ENCODE peak calls at places on chromosome 17, in ten cellular contexts. C is endothelial cell of umbilical vein, G is PC-9, K is IMR-90, A is HCT116, X is fibroblast of lung, B is mesenchymal stem cell, E is neural progenitor cell, P is A549, V is PC-3. H is an unnamed sample.

GRCh38 chr17:18035704-18036103 is 3.3 kb downstream of the ATPAF2 start:
- DNase-seq in C (no peak), G (no peak), K (no peak), A (no peak), X (no peak), B (no peak), E (no peak), P (no peak), V (no peak), H (no peak)

GRCh38 chr17:47695664-47696376 is 1.9 kb downstream of the TBKBP1 start:
- DNase-seq in C (no peak), G (no peak), K (no peak), A (no peak), X (no peak), B (no peak), E (no peak), P (no peak), V (no peak), H (no peak)

GRCh38 chr17:55086635-55087058 is 118.1 kb downstream of the STXBP4 start:
- DNase-seq in C (peak), G (peak), K (peak), A (peak), X (peak), B (peak), E (no peak), P (peak), V (peak), H (no peak)

GRCh38 chr17:6259899-6260298 is 175.0 kb downstream of the AIPL1 start:
- DNase-seq in C (no peak), G (no peak), K (no peak), A (no peak), X (no peak), B (no peak), E (no peak), P (no peak), V (no peak), H (no peak)

GRCh38 chr17:13420294-13421277 is 181.1 kb downstream of the HS3ST3A1 start:
- DNase-seq in C (no peak), G (peak), K (peak), A (no peak), X (peak), B (peak), E (no peak), P (peak), V (peak), H (no peak)

GRCh38 chr17:28623696-28624095 is 9.7 kb upstream of the RSKR start:
- DNase-seq in C (no peak), G (no peak), K (no peak), A (no peak), X (no peak), B (no peak), E (no peak), P (no peak), V (no peak), H (no peak)

GRCh38 chr17:28861393-28862203 is 6.8 kb downstream of the ERAL1 start:
- DNase-seq in C (no peak), G (no peak), K (no peak), A (no peak), X (no peak), B (no peak), E (no peak), P (no peak), V (no peak), H (no peak)

GRCh38 chr17:56661906-56662305 is 68.4 kb downstream of the NOG start:
- DNase-seq in C (no peak), G (no peak), K (no peak), A (peak), X (no peak), B (no peak), E (peak), P (peak), V (no peak), H (peak)

GRCh38 chr17:68461122-68461539 is 3.8 kb upstream of the WIPI1 start:
- DNase-seq in C (no peak), G (no peak), K (no peak), A (no peak), X (peak), B (no peak), E (no peak), P (no peak), V (no peak), H (peak)

GRCh38 chr17:27049104-27049784 is 244.7 kb upstream of the WSB1 start:
- DNase-seq in C (no peak), G (no peak), K (no peak), A (no peak), X (no peak), B (no peak), E (no peak), P (no peak), V (peak), H (no peak)

GRCh38 chr17:60604686-60605334 is 4.8 kb downstream of the PPM1D start:
- DNase-seq in C (peak), G (peak), K (peak), A (peak), X (peak), B (peak), E (no peak), P (no peak), V (peak), H (no peak)

GRCh38 chr17:61793565-61793964 is 69.8 kb downstream of the BRIP1 start:
- DNase-seq in C (no peak), G (no peak), K (no peak), A (no peak), X (no peak), B (no peak), E (no peak), P (no peak), V (no peak), H (no peak)

GRCh38 chr17:7293131-7293557 is 1.3 kb downstream of the YBX2 start:
- DNase-seq in C (no peak), G (peak), K (no peak), A (no peak), X (no peak), B (no peak), E (no peak), P (no peak), V (no peak), H (no peak)

GRCh38 chr17:8056232-8056975 is 17.5 kb downstream of the ALOX15B start:
- DNase-seq in C (peak), G (peak), K (peak), A (no peak), X (peak), B (peak), E (no peak), P (no peak), V (peak), H (no peak)

GRCh38 chr17:64056269-64057005 is 36.0 kb upstream of the ICAM2 start:
- DNase-seq in C (no peak), G (peak), K (no peak), A (no peak), X (no peak), B (no peak), E (no peak), P (no peak), V (peak), H (peak)

GRCh38 chr17:64223283-64223682 is 39.8 kb downstream of the TEX2 start:
- DNase-seq in C (no peak), G (no peak), K (no peak), A (no peak), X (no peak), B (no peak), E (no peak), P (no peak), V (no peak), H (no peak)

GRCh38 chr17:63434951-63435571 is 11.0 kb downstream of the CYB561 start:
- DNase-seq in C (peak), G (peak), K (peak), A (peak), X (peak), B (no peak), E (no peak), P (peak), V (peak), H (peak)

GRCh38 chr17:36931096-36931696 is 6.1 kb upstream of the LHX1 start:
- DNase-seq in C (no peak), G (no peak), K (no peak), A (no peak), X (no peak), B (no peak), E (no peak), P (no peak), V (no peak), H (no peak)

GRCh38 chr17:49977463-49978389 is 8.7 kb downstream of the DLX4 start:
- DNase-seq in C (no peak), G (no peak), K (no peak), A (no peak), X (no peak), B (no peak), E (no peak), P (no peak), V (no peak), H (no peak)

GRCh38 chr17:50269477-50270429 is 4.5 kb upstream of the TMEM92 start:
- DNase-seq in C (peak), G (peak), K (peak), A (peak), X (peak), B (peak), E (peak), P (peak), V (peak), H (peak)

GRCh38 chr17:61331886-61332285 is 67.8 kb upstream of the TBX2 start:
- DNase-seq in C (no peak), G (no peak), K (no peak), A (no peak), X (no peak), B (no peak), E (no peak), P (no peak), V (no peak), H (no peak)

GRCh38 chr17:32015245-32016013 is 8.2 kb downstream of the LRRC37B start:
- DNase-seq in C (no peak), G (peak), K (peak), A (no peak), X (peak), B (no peak), E (no peak), P (peak), V (peak), H (no peak)

GRCh38 chr17:55487727-55488436 is 23.4 kb downstream of the SMIM36 start:
- DNase-seq in C (no peak), G (peak), K (no peak), A (no peak), X (peak), B (peak), E (no peak), P (peak), V (peak), H (peak)

GRCh38 chr17:28499366-28499668 is 6.8 kb upstream of the FOXN1 start:
- DNase-seq in C (no peak), G (no peak), K (no peak), A (no peak), X (no peak), B (no peak), E (no peak), P (no peak), V (no peak), H (no peak)

GRCh38 chr17:61809816-61810392 is 53.4 kb downstream of the BRIP1 start:
- DNase-seq in C (no peak), G (no peak), K (peak), A (no peak), X (peak), B (peak), E (no peak), P (no peak), V (peak), H (no peak)

DNA sequence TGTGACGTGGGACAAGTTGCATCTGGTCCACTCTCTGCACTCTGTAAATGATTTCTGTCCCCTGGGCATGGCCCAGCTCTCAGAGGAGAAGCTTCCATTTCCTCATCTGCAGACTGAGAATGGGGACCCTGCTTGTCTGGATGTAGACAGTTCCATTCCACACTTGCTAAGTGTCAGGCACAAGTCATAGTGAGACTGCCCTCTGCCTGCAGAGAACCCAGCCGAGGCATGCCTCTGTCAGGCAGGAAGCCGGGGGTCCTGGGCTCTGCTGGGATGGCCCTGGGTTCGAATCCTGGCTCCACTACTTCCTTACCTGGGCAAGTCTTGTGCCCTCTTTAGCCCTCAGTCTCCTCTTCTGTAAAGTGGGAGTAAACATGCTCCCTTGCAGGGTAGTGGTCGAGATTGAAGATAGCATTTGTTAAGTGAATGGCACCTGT is 4.1 kb downstream of the MAP2K3 start:
- DNase-seq in C (no peak), G (no peak), K (no peak), A (no peak), X (no peak), B (peak), E (no peak), P (no peak), V (peak), H (peak)
- H3K4me3 ChIP-seq in C (no peak), G (peak), K (peak), A (peak), X (peak), B (no peak), E (no peak), P (peak), V (peak), H (peak)

GRCh38 chr17:77681820-77682219 is 276.7 kb upstream of the TNRC6C start:
- DNase-seq in C (no peak), G (no peak), K (peak), A (no peak), X (peak), B (no peak), E (no peak), P (no peak), V (peak), H (no peak)

GRCh38 chr17:77677210-77677609 is 281.3 kb upstream of the TNRC6C start:
- DNase-seq in C (no peak), G (no peak), K (no peak), A (no peak), X (no peak), B (no peak), E (no peak), P (no peak), V (no peak), H (no peak)

GRCh38 chr17:77675816-77676799 is 282.4 kb upstream of the TNRC6C start:
- DNase-seq in C (no peak), G (no peak), K (no peak), A (no peak), X (no peak), B (no peak), E (peak), P (no peak), V (no peak), H (no peak)

GRCh38 chr17:77677637-77678036 is 280.9 kb upstream of the TNRC6C start:
- DNase-seq in C (no peak), G (no peak), K (no peak), A (no peak), X (no peak), B (no peak), E (no peak), P (no peak), V (no peak), H (no peak)

GRCh38 chr17:77679589-77679988 is 278.9 kb upstream of the TNRC6C start:
- DNase-seq in C (no peak), G (no peak), K (no peak), A (no peak), X (no peak), B (no peak), E (no peak), P (no peak), V (no peak), H (no peak)
- H3K4me2 ChIP-seq in C (no peak), G (no peak), K (no peak), A (no peak), X (no peak), B (no peak), E (no peak), P (no peak), V (no peak), H (no peak)

GRCh38 chr17:75498726-75499213 is 16.6 kb downstream of the CASKIN2 start:
- DNase-seq in C (no peak), G (no peak), K (no peak), A (no peak), X (no peak), B (no peak), E (no peak), P (peak), V (peak), H (no peak)
- H3K27ac ChIP-seq in C (no peak), G (no peak), K (no peak), A (no peak), X (no peak), B (no peak), E (no peak), P (no peak), V (no peak), H (no peak)

GRCh38 chr17:43104665-43105064 is 20.5 kb downstream of the BRCA1 start:
- DNase-seq in C (no peak), G (no peak), K (no peak), A (no peak), X (no peak), B (no peak), E (no peak), P (no peak), V (no peak), H (no peak)
- H3K4me3 ChIP-seq in C (no peak), G (no peak), K (no peak), A (no peak), X (no peak), B (no peak), E (no peak), P (no peak), V (no peak), H (no peak)